ENCODE peak calls at places on chromosomes 16 and 17, in ten cellular contexts. One of them, this sample, is unnamed.

GRCh38 chr17:4492762-4493561 is 5.7 kb upstream of the SPNS2 start:
- DNase-seq in activated gamma-delta T cell: no peak
- DNase-seq in cardiac fibroblast: peak; percentile 30
- DNase-seq in AG04450: no peak
- DNase-seq in Calu3: peak; percentile 78
- DNase-seq in stimulated activated naive B cell treated with anti-CD40 and anti-IgM and Interleukin-4, amounts not matched to agents 10 μg/mL and 1 μg/mL and 100 μg/mL, for 72 hours: no peak
- DNase-seq in H54: no peak
- DNase-seq in right lobe of liver: no peak
- DNase-seq in prostate gland: no peak
- DNase-seq in A172: peak; percentile 73
- DNase-seq in this sample: no peak

GRCh38 chr17:2337152-2337810 is at the start of gene SGSM2:
- DNase-seq in activated gamma-delta T cell: peak; percentile 68
- DNase-seq in cardiac fibroblast: peak; percentile 31
- DNase-seq in AG04450: no peak
- DNase-seq in Calu3: peak; percentile 50
- DNase-seq in stimulated activated naive B cell treated with anti-CD40 and anti-IgM and Interleukin-4, amounts not matched to agents 10 μg/mL and 1 μg/mL and 100 μg/mL, for 72 hours: peak; percentile 33
- DNase-seq in H54: peak; percentile 59
- DNase-seq in right lobe of liver: peak; percentile 72
- DNase-seq in prostate gland: peak; percentile 55
- DNase-seq in A172: no peak
- DNase-seq in this sample: no peak

GRCh38 chr16:29784901-29785500 is 5.5 kb upstream of the KIF22 start:
- DNase-seq in activated gamma-delta T cell: peak; percentile 38
- DNase-seq in cardiac fibroblast: peak; percentile 65
- DNase-seq in AG04450: no peak
- DNase-seq in Calu3: peak; percentile 72
- DNase-seq in stimulated activated naive B cell treated with anti-CD40 and anti-IgM and Interleukin-4, amounts not matched to agents 10 μg/mL and 1 μg/mL and 100 μg/mL, for 72 hours: peak; percentile 53
- DNase-seq in H54: no peak
- DNase-seq in right lobe of liver: peak; percentile 83
- DNase-seq in prostate gland: peak; percentile 13
- DNase-seq in A172: no peak
- DNase-seq in this sample: no peak

GRCh38 chr16:55502801-55503366 is 6.0 kb upstream of the LPCAT2 start:
- DNase-seq in activated gamma-delta T cell: no peak
- DNase-seq in cardiac fibroblast: peak; percentile 93
- DNase-seq in AG04450: peak; percentile 91
- DNase-seq in Calu3: peak; percentile 65
- DNase-seq in stimulated activated naive B cell treated with anti-CD40 and anti-IgM and Interleukin-4, amounts not matched to agents 10 μg/mL and 1 μg/mL and 100 μg/mL, for 72 hours: no peak
- DNase-seq in H54: peak; percentile 56
- DNase-seq in right lobe of liver: peak; percentile 90
- DNase-seq in prostate gland: peak; percentile 50
- DNase-seq in A172: peak; percentile 87
- DNase-seq in this sample: no peak

GRCh38 chr16:10836174-10836853 is 17.7 kb upstream of the TVP23A start:
- DNase-seq in activated gamma-delta T cell: no peak
- DNase-seq in cardiac fibroblast: no peak
- DNase-seq in AG04450: no peak
- DNase-seq in Calu3: no peak
- DNase-seq in stimulated activated naive B cell treated with anti-CD40 and anti-IgM and Interleukin-4, amounts not matched to agents 10 μg/mL and 1 μg/mL and 100 μg/mL, for 72 hours: no peak
- DNase-seq in H54: no peak
- DNase-seq in right lobe of liver: no peak
- DNase-seq in prostate gland: no peak
- DNase-seq in A172: no peak
- DNase-seq in this sample: no peak

GRCh38 chr17:2264023-2264860 is 39.3 kb downstream of the SMG6 start:
- DNase-seq in activated gamma-delta T cell: no peak
- DNase-seq in cardiac fibroblast: peak; percentile 33
- DNase-seq in AG04450: no peak
- DNase-seq in Calu3: no peak
- DNase-seq in stimulated activated naive B cell treated with anti-CD40 and anti-IgM and Interleukin-4, amounts not matched to agents 10 μg/mL and 1 μg/mL and 100 μg/mL, for 72 hours: no peak
- DNase-seq in H54: no peak
- DNase-seq in right lobe of liver: no peak
- DNase-seq in prostate gland: no peak
- DNase-seq in A172: peak; percentile 41
- DNase-seq in this sample: no peak

GRCh38 chr16:66599726-66600125 is 4.8 kb upstream of the CMTM3 start:
- DNase-seq in activated gamma-delta T cell: no peak
- DNase-seq in cardiac fibroblast: no peak
- DNase-seq in AG04450: no peak
- DNase-seq in Calu3: no peak
- DNase-seq in stimulated activated naive B cell treated with anti-CD40 and anti-IgM and Interleukin-4, amounts not matched to agents 10 μg/mL and 1 μg/mL and 100 μg/mL, for 72 hours: no peak
- DNase-seq in H54: no peak
- DNase-seq in right lobe of liver: no peak
- DNase-seq in prostate gland: no peak
- DNase-seq in A172: no peak
- DNase-seq in this sample: no peak

GRCh38 chr16:28294201-28294600 is 1.9 kb downstream of the SBK1 start:
- DNase-seq in activated gamma-delta T cell: no peak
- DNase-seq in cardiac fibroblast: no peak
- DNase-seq in AG04450: no peak
- DNase-seq in Calu3: no peak
- DNase-seq in stimulated activated naive B cell treated with anti-CD40 and anti-IgM and Interleukin-4, amounts not matched to agents 10 μg/mL and 1 μg/mL and 100 μg/mL, for 72 hours: no peak
- DNase-seq in H54: no peak
- DNase-seq in right lobe of liver: no peak
- DNase-seq in prostate gland: no peak
- DNase-seq in A172: no peak
- DNase-seq in this sample: no peak

GRCh38 chr16:75432828-75433731 is at the start of gene CFDP1:
- DNase-seq in activated gamma-delta T cell: peak; percentile 86
- DNase-seq in cardiac fibroblast: peak; percentile 95
- DNase-seq in AG04450: peak; percentile 82
- DNase-seq in Calu3: peak; percentile 97
- DNase-seq in stimulated activated naive B cell treated with anti-CD40 and anti-IgM and Interleukin-4, amounts not matched to agents 10 μg/mL and 1 μg/mL and 100 μg/mL, for 72 hours: peak; percentile 92
- DNase-seq in H54: peak; percentile 95
- DNase-seq in right lobe of liver: peak; percentile 98
- DNase-seq in prostate gland: peak; percentile 96
- DNase-seq in A172: peak; percentile 92
- DNase-seq in this sample: peak; percentile 52

GRCh38 chr16:51155199-51155607 is 4.1 kb upstream of the SALL1 start:
- DNase-seq in activated gamma-delta T cell: no peak
- DNase-seq in cardiac fibroblast: no peak
- DNase-seq in AG04450: no peak
- DNase-seq in Calu3: no peak
- DNase-seq in stimulated activated naive B cell treated with anti-CD40 and anti-IgM and Interleukin-4, amounts not matched to agents 10 μg/mL and 1 μg/mL and 100 μg/mL, for 72 hours: no peak
- DNase-seq in H54: no peak
- DNase-seq in right lobe of liver: peak; percentile 87
- DNase-seq in prostate gland: no peak
- DNase-seq in A172: no peak
- DNase-seq in this sample: no peak

GRCh38 chr17:8479431-8479947 is 43.8 kb downstream of the NDEL1 start:
- DNase-seq in activated gamma-delta T cell: no peak
- DNase-seq in cardiac fibroblast: peak; percentile 76
- DNase-seq in AG04450: peak; percentile 33
- DNase-seq in Calu3: no peak
- DNase-seq in stimulated activated naive B cell treated with anti-CD40 and anti-IgM and Interleukin-4, amounts not matched to agents 10 μg/mL and 1 μg/mL and 100 μg/mL, for 72 hours: no peak
- DNase-seq in H54: no peak
- DNase-seq in right lobe of liver: no peak
- DNase-seq in prostate gland: no peak
- DNase-seq in A172: no peak
- DNase-seq in this sample: peak; percentile 67

GRCh38 chr16:46747777-46748651 is at the start of gene MYLK3:
- DNase-seq in activated gamma-delta T cell: no peak
- DNase-seq in cardiac fibroblast: no peak
- DNase-seq in AG04450: no peak
- DNase-seq in Calu3: no peak
- DNase-seq in stimulated activated naive B cell treated with anti-CD40 and anti-IgM and Interleukin-4, amounts not matched to agents 10 μg/mL and 1 μg/mL and 100 μg/mL, for 72 hours: no peak
- DNase-seq in H54: no peak
- DNase-seq in right lobe of liver: no peak
- DNase-seq in prostate gland: no peak
- DNase-seq in A172: no peak
- DNase-seq in this sample: no peak

GRCh38 chr17:30000001-30000754 is 58.7 kb downstream of the EFCAB5 start:
- DNase-seq in activated gamma-delta T cell: no peak
- DNase-seq in cardiac fibroblast: peak; percentile 23
- DNase-seq in AG04450: no peak
- DNase-seq in Calu3: no peak
- DNase-seq in stimulated activated naive B cell treated with anti-CD40 and anti-IgM and Interleukin-4, amounts not matched to agents 10 μg/mL and 1 μg/mL and 100 μg/mL, for 72 hours: no peak
- DNase-seq in H54: no peak
- DNase-seq in right lobe of liver: no peak
- DNase-seq in prostate gland: no peak
- DNase-seq in A172: no peak
- DNase-seq in this sample: no peak

GRCh38 chr16:74026373-74027281 is 270.0 kb upstream of the PSMD7 start:
- DNase-seq in activated gamma-delta T cell: no peak
- DNase-seq in cardiac fibroblast: no peak
- DNase-seq in AG04450: no peak
- DNase-seq in Calu3: no peak
- DNase-seq in stimulated activated naive B cell treated with anti-CD40 and anti-IgM and Interleukin-4, amounts not matched to agents 10 μg/mL and 1 μg/mL and 100 μg/mL, for 72 hours: no peak
- DNase-seq in H54: no peak
- DNase-seq in right lobe of liver: no peak
- DNase-seq in prostate gland: no peak
- DNase-seq in A172: no peak
- DNase-seq in this sample: no peak

GRCh38 chr17:28796062-28796461 is 46.5 kb downstream of the FAM222B start:
- DNase-seq in activated gamma-delta T cell: no peak
- DNase-seq in cardiac fibroblast: no peak
- DNase-seq in AG04450: no peak
- DNase-seq in Calu3: no peak
- DNase-seq in stimulated activated naive B cell treated with anti-CD40 and anti-IgM and Interleukin-4, amounts not matched to agents 10 μg/mL and 1 μg/mL and 100 μg/mL, for 72 hours: no peak
- DNase-seq in H54: no peak
- DNase-seq in right lobe of liver: no peak
- DNase-seq in prostate gland: no peak
- DNase-seq in A172: no peak
- DNase-seq in this sample: no peak

GRCh38 chr17:75481194-75482059 is 25.0 kb downstream of the TMEM94 start:
- DNase-seq in activated gamma-delta T cell: no peak
- DNase-seq in cardiac fibroblast: no peak
- DNase-seq in AG04450: no peak
- DNase-seq in Calu3: no peak
- DNase-seq in stimulated activated naive B cell treated with anti-CD40 and anti-IgM and Interleukin-4, amounts not matched to agents 10 μg/mL and 1 μg/mL and 100 μg/mL, for 72 hours: no peak
- DNase-seq in H54: no peak
- DNase-seq in right lobe of liver: no peak
- DNase-seq in prostate gland: no peak
- DNase-seq in A172: no peak
- DNase-seq in this sample: no peak

This sample was measured in BJ.